ENCODE peak calls at places on chromosomes 7 and 10, in six cellular contexts. One of them, this sample, is unnamed.

GRCh38 chr10:24457661-24458318 is 248.9 kb downstream of the KIAA1217 start:
- DNase-seq in OCI-LY7: no peak
- DNase-seq in HFFc6: no peak
- DNase-seq in A549: peak
- DNase-seq in breast epithelium: peak
- DNase-seq in HCT116: no peak
- DNase-seq in this sample: peak

GRCh38 chr10:47249881-47250280 is 50.1 kb upstream of the GDF10 start:
- DNase-seq in HCT116: no peak
- DNase-seq in breast epithelium: no peak
- DNase-seq in HFFc6: no peak
- DNase-seq in A549: no peak
- DNase-seq in OCI-LY7: no peak
- DNase-seq in this sample: no peak

GRCh38 chr10:110993024-110993693 is 73.8 kb downstream of the SHOC2 start:
- DNase-seq in HCT116: no peak
- DNase-seq in OCI-LY7: no peak
- DNase-seq in HFFc6: peak
- DNase-seq in breast epithelium: no peak
- DNase-seq in A549: no peak
- DNase-seq in this sample: peak

GRCh38 chr10:59508296-59508695 is 145.9 kb upstream of the FAM13C start:
- DNase-seq in HFFc6: no peak
- DNase-seq in breast epithelium: no peak
- DNase-seq in HCT116: peak
- DNase-seq in A549: no peak
- DNase-seq in OCI-LY7: no peak
- DNase-seq in this sample: peak

GRCh38 chr10:79380918-79381775 is 33.9 kb downstream of the PPIF start:
- DNase-seq in HFFc6: no peak
- DNase-seq in OCI-LY7: no peak
- DNase-seq in HCT116: no peak
- DNase-seq in A549: no peak
- DNase-seq in breast epithelium: no peak
- DNase-seq in this sample: no peak

GRCh38 chr7:89477991-89478390 is 676.3 kb upstream of the STEAP1 start:
- DNase-seq in HFFc6: no peak
- DNase-seq in A549: no peak
- DNase-seq in HCT116: no peak
- DNase-seq in OCI-LY7: no peak
- DNase-seq in breast epithelium: no peak
- DNase-seq in this sample: no peak

GRCh38 chr7:120805636-120806388 is 52.1 kb downstream of the TSPAN12 start:
- DNase-seq in HFFc6: peak
- DNase-seq in OCI-LY7: peak
- DNase-seq in breast epithelium: no peak
- DNase-seq in A549: peak
- DNase-seq in HCT116: peak
- DNase-seq in this sample: peak

GRCh38 chr7:99380032-99380822 is 5.7 kb downstream of the ARPC1B start:
- DNase-seq in HCT116: no peak
- DNase-seq in OCI-LY7: peak
- DNase-seq in breast epithelium: no peak
- DNase-seq in A549: no peak
- DNase-seq in HFFc6: peak
- DNase-seq in this sample: peak

GRCh38 chr10:24882047-24882698 is 70.2 kb downstream of the PRTFDC1 start:
- DNase-seq in HFFc6: no peak
- DNase-seq in breast epithelium: no peak
- DNase-seq in HCT116: no peak
- DNase-seq in OCI-LY7: no peak
- DNase-seq in A549: no peak
- DNase-seq in this sample: no peak

GRCh38 chr10:103416436-103417147 is 20.2 kb downstream of the PDCD11 start:
- DNase-seq in A549: peak
- DNase-seq in breast epithelium: no peak
- DNase-seq in HFFc6: peak
- DNase-seq in HCT116: peak
- DNase-seq in OCI-LY7: peak
- DNase-seq in this sample: peak

GRCh38 chr7:112152186-112152585 is 54.0 kb downstream of the DOCK4 start:
- DNase-seq in HCT116: no peak
- DNase-seq in OCI-LY7: no peak
- DNase-seq in HFFc6: no peak
- DNase-seq in breast epithelium: no peak
- DNase-seq in A549: no peak
- DNase-seq in this sample: no peak

GRCh38 chr7:30866939-30867338 is 44.7 kb upstream of the AQP1 start:
- DNase-seq in HCT116: no peak
- DNase-seq in HFFc6: no peak
- DNase-seq in breast epithelium: no peak
- DNase-seq in A549: no peak
- DNase-seq in OCI-LY7: no peak
- DNase-seq in this sample: no peak

DNA sequence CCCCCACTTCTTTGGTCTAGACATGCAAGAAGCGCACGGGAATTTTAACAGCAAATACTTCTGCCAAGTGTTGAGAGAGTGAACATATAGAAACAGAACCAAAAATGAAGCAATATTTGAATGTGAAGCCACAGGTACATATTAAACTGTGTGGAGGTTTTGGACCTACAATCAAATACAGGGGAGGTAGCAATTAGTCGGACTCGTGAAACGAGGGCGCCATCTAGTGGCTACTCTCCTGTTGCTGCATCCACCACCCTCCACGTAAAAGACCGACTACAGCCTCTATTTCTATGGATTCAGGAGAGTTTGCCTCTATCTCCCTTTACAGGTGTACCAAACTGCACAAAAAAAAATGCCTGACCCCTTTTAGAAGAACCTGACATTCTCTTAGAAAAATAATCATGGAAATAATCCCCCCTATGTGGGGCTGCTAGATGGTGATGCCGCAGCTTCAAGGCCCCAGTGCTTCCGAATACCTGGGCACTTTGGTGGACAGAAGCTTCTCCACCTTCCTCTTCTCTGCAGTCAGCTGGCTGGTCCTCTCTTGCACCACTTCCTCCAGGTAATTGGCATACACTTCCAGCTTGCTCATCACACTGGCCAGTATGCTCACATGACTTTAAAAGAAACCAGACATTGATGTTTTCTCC is 31.7 kb downstream of the TECTB start:
- DNase-seq in A549: peak
- DNase-seq in HFFc6: peak
- DNase-seq in breast epithelium: peak
- DNase-seq in HCT116: peak
- DNase-seq in OCI-LY7: peak
- DNase-seq in this sample: peak
- TF ChIP-seq CTCF in A549: peak
- TF ChIP-seq CTCF in HFFc6: peak
- TF ChIP-seq CTCF in breast epithelium: peak
- TF ChIP-seq CTCF in HCT116: peak
- TF ChIP-seq CTCF in OCI-LY7: peak
- TF ChIP-seq CTCF in this sample: peak

GRCh38 chr10:7942311-7942710 is 112.2 kb upstream of the GATA3 start:
- DNase-seq in A549: no peak
- DNase-seq in OCI-LY7: no peak
- DNase-seq in HCT116: no peak
- DNase-seq in breast epithelium: no peak
- DNase-seq in HFFc6: no peak
- DNase-seq in this sample: no peak

GRCh38 chr10:7945025-7945424 is 109.5 kb upstream of the GATA3 start:
- DNase-seq in OCI-LY7: no peak
- DNase-seq in breast epithelium: no peak
- DNase-seq in HCT116: no peak
- DNase-seq in HFFc6: no peak
- DNase-seq in A549: no peak
- DNase-seq in this sample: no peak

GRCh38 chr10:7942859-7943258 is 111.6 kb upstream of the GATA3 start:
- DNase-seq in HCT116: no peak
- DNase-seq in breast epithelium: no peak
- DNase-seq in HFFc6: no peak
- DNase-seq in A549: no peak
- DNase-seq in OCI-LY7: no peak
- DNase-seq in this sample: no peak

GRCh38 chr10:7944537-7944936 is 110.0 kb upstream of the GATA3 start:
- DNase-seq in A549: no peak
- DNase-seq in HCT116: no peak
- DNase-seq in HFFc6: no peak
- DNase-seq in OCI-LY7: no peak
- DNase-seq in breast epithelium: no peak
- DNase-seq in this sample: no peak

DNA sequence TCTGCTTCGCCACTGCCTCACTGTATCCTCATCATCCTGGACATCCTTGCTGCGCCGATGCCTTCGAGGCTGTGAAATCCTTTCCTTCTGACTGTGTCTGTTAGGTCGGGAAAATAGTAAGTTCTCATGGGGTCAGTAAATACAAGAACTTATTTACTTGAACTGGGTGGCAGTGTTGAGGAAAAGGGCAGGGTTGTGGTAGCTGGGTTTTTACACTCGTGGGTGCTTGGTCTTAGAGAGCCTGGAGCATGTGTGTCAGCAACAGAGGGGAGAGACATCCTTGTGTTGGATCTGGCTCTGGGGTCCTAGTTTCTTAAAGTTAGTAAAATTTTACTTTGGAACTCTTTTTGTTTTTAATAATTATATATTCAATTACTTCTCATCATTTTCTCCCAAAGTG is 112.9 kb upstream of the GATA3 start:
- DNase-seq in HFFc6: no peak
- DNase-seq in OCI-LY7: no peak
- DNase-seq in HCT116: no peak
- DNase-seq in A549: no peak
- DNase-seq in breast epithelium: no peak
- DNase-seq in this sample: no peak
- TF ChIP-seq CTCF in HFFc6: no peak
- TF ChIP-seq CTCF in OCI-LY7: no peak
- TF ChIP-seq CTCF in HCT116: no peak
- TF ChIP-seq CTCF in A549: no peak
- TF ChIP-seq CTCF in breast epithelium: no peak
- TF ChIP-seq CTCF in this sample: no peak

DNA sequence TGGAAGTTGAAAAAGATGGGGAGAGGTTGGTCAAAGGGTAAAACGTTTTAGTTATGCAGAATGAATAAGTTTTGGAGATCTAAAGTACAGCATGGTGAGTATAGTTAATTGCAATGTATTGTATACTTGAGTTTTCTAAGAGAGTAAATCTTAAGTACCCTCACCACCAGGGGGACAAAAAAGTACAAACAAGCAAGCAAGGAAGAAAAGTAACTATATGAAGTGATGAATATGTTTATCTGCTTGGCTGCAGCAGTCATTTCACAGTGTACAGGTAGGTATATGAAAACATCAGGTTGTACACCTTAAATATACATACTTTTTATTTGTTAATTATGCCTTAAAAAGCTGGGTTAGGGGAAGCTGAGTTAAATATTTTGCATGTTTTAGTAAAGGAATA is 157.3 kb downstream of the PCLO start:
- DNase-seq in HCT116: peak
- DNase-seq in OCI-LY7: peak
- DNase-seq in HFFc6: no peak
- DNase-seq in A549: peak
- DNase-seq in breast epithelium: no peak
- DNase-seq in this sample: no peak
- TF ChIP-seq CTCF in HCT116: peak
- TF ChIP-seq CTCF in OCI-LY7: peak
- TF ChIP-seq CTCF in HFFc6: peak
- TF ChIP-seq CTCF in A549: peak
- TF ChIP-seq CTCF in breast epithelium: no peak
- TF ChIP-seq CTCF in this sample: no peak

GRCh38 chr10:44033008-44033407 is 351.9 kb downstream of the CXCL12 start:
- DNase-seq in OCI-LY7: no peak
- DNase-seq in HFFc6: peak
- DNase-seq in breast epithelium: no peak
- DNase-seq in HCT116: no peak
- DNase-seq in A549: no peak
- DNase-seq in this sample: no peak

GRCh38 chr10:44030681-44031080 is 354.2 kb downstream of the CXCL12 start:
- DNase-seq in A549: no peak
- DNase-seq in OCI-LY7: no peak
- DNase-seq in HCT116: no peak
- DNase-seq in breast epithelium: no peak
- DNase-seq in HFFc6: no peak
- DNase-seq in this sample: no peak

GRCh38 chr10:44028384-44029137 is 356.3 kb downstream of the CXCL12 start:
- DNase-seq in HFFc6: no peak
- DNase-seq in HCT116: no peak
- DNase-seq in OCI-LY7: no peak
- DNase-seq in A549: no peak
- DNase-seq in breast epithelium: no peak
- DNase-seq in this sample: no peak

GRCh38 chr10:44032216-44032615 is 352.7 kb downstream of the CXCL12 start:
- DNase-seq in breast epithelium: no peak
- DNase-seq in HFFc6: no peak
- DNase-seq in OCI-LY7: no peak
- DNase-seq in HCT116: no peak
- DNase-seq in A549: no peak
- DNase-seq in this sample: no peak

GRCh38 chr10:44030132-44030531 is 354.8 kb downstream of the CXCL12 start:
- DNase-seq in breast epithelium: no peak
- DNase-seq in OCI-LY7: peak
- DNase-seq in HCT116: no peak
- DNase-seq in A549: no peak
- DNase-seq in HFFc6: no peak
- DNase-seq in this sample: no peak
- TF ChIP-seq CTCF in breast epithelium: no peak
- TF ChIP-seq CTCF in OCI-LY7: peak
- TF ChIP-seq CTCF in HCT116: peak
- TF ChIP-seq CTCF in A549: no peak
- TF ChIP-seq CTCF in HFFc6: no peak
- TF ChIP-seq CTCF in this sample: no peak

GRCh38 chr7:142851269-142851668 is 3.6 kb upstream of the EPHB6 start:
- DNase-seq in HFFc6: no peak
- DNase-seq in A549: no peak
- DNase-seq in HCT116: no peak
- DNase-seq in breast epithelium: no peak
- DNase-seq in OCI-LY7: no peak
- DNase-seq in this sample: no peak
- TF ChIP-seq CTCF in HFFc6: no peak
- TF ChIP-seq CTCF in A549: no peak
- TF ChIP-seq CTCF in HCT116: no peak
- TF ChIP-seq CTCF in breast epithelium: no peak
- TF ChIP-seq CTCF in OCI-LY7: no peak
- TF ChIP-seq CTCF in this sample: no peak